ENCODE peak calls at places on chromosomes 3 and 15, in four cellular contexts. H is WERI-Rb-1, O is lower lobe of right lung, K is epithelial cell of esophagus. N is an unnamed sample.

GRCh38 chr3:148723591-148723990 is 25.9 kb downstream of the AGTR1 start:
- DNase-seq in O (no peak), K (peak; percentile 50), H (no peak), N (peak; percentile 94)

GRCh38 chr3:140176526-140176925 is 241.5 kb downstream of the CLSTN2 start:
- DNase-seq in O (no peak), H (no peak), K (no peak), N (no peak)

GRCh38 chr3:14403636-14404395 is 1.4 kb downstream of the SLC6A6 start:
- DNase-seq in O (peak; percentile 69), K (no peak), H (no peak), N (no peak)

GRCh38 chr3:124791639-124792111 is 61.4 kb downstream of the UMPS start:
- DNase-seq in K (peak; percentile 43), O (no peak), H (no peak), N (peak; percentile 97)

GRCh38 chr3:48536787-48537186 is 19.8 kb downstream of the PFKFB4 start:
- DNase-seq in O (no peak), H (no peak), K (no peak), N (no peak)

GRCh38 chr3:52682016-52682415 is 3.7 kb downstream of the PBRM1 start:
- DNase-seq in K (peak; percentile 80), H (peak; percentile 47), O (no peak), N (peak; percentile 74)

GRCh38 chr3:101950510-101950909 is 101.2 kb downstream of the NFKBIZ start:
- DNase-seq in O (no peak), K (peak; percentile 81), H (no peak), N (peak; percentile 65)

GRCh38 chr3:164779816-164780215 is 298.5 kb downstream of the SI start:
- DNase-seq in K (peak; percentile 0), H (no peak), O (no peak), N (no peak)

GRCh38 chr15:38886315-38887163 is 321.9 kb upstream of the RASGRP1 start:
- DNase-seq in K (peak; percentile 86), O (no peak), H (no peak), N (peak; percentile 71)

GRCh38 chr3:81744366-81744765 is 17.1 kb downstream of the GBE1 start:
- DNase-seq in O (no peak), K (peak; percentile 89), H (no peak), N (peak; percentile 88)

GRCh38 chr15:68271854-68272471 is 5.6 kb upstream of the FEM1B start:
- DNase-seq in K (peak; percentile 100), H (peak; percentile 27), O (no peak), N (peak; percentile 76)

GRCh38 chr3:171783626-171784025 is 26.7 kb downstream of the PLD1 start:
- DNase-seq in O (no peak), H (no peak), K (no peak), N (no peak)

GRCh38 chr15:70387993-70388392 is 290.3 kb upstream of the TLE3 start:
- DNase-seq in H (no peak), K (no peak), O (no peak), N (no peak)

GRCh38 chr3:170780955-170781354 is 89.0 kb downstream of the RPL22L1 start:
- DNase-seq in H (no peak), K (peak; percentile 87), O (no peak), N (no peak)

GRCh38 chr3:1017879-1018278 is 74.9 kb upstream of the CNTN6 start:
- DNase-seq in H (no peak), K (no peak), O (no peak), N (no peak)

GRCh38 chr15:39198044-39198625 is 382.7 kb upstream of the THBS1 start:
- DNase-seq in O (no peak), H (no peak), K (peak; percentile 87), N (no peak)

GRCh38 chr3:69292185-69292584 is 93.7 kb downstream of the FRMD4B start:
- DNase-seq in O (no peak), K (peak; percentile 54), H (no peak), N (no peak)

GRCh38 chr3:100789582-100789981 is 80.3 kb downstream of the TFG start:
- DNase-seq in K (peak; percentile 16), H (no peak), O (no peak), N (no peak)

GRCh38 chr15:98906712-98907083 is 100.9 kb downstream of the PGPEP1L start:
- DNase-seq in K (peak; percentile 88), O (peak; percentile 72), H (no peak), N (peak; percentile 53)

GRCh38 chr15:70559223-70559823 is 204.0 kb downstream of the UACA start:
- DNase-seq in O (no peak), K (no peak), H (no peak), N (peak; percentile 21)

GRCh38 chr3:122314467-122314866 is 10.6 kb upstream of the CSTA start:
- DNase-seq in H (no peak), K (peak; percentile 92), O (no peak), N (no peak)

GRCh38 chr3:67901681-67902080 is 247.3 kb upstream of the SUCLG2 start:
- DNase-seq in O (no peak), K (no peak), H (no peak), N (no peak)

GRCh38 chr3:196927571-196928453 is 14.5 kb downstream of the NCBP2 start:
- DNase-seq in H (no peak), K (no peak), O (no peak), N (no peak)

GRCh38 chr3:108953700-108954099 is at the start of gene GUCA1C:
- DNase-seq in K (no peak), O (no peak), H (no peak), N (no peak)

GRCh38 chr15:64521726-64522164 is 61.4 kb downstream of the ZNF609 start:
- DNase-seq in H (peak; percentile 72), O (no peak), K (peak; percentile 95), N (peak; percentile 36)

GRCh38 chr3:135503429-135504083 is 462.0 kb upstream of the PPP2R3A start:
- DNase-seq in O (peak; percentile 55), K (peak; percentile 56), H (peak; percentile 88), N (peak; percentile 70)
- H3K4me3 ChIP-seq in O (no peak overlapping the region), K (no peak overlapping the region), H (no peak overlapping the region), N (no peak overlapping the region)

GRCh38 chr3:152383136-152383606 is 114.4 kb downstream of the MBNL1 start:
- DNase-seq in O (no peak), K (no peak), H (no peak), N (no peak)

GRCh38 chr3:152382312-152383135 is 113.8 kb downstream of the MBNL1 start:
- DNase-seq in O (no peak), K (no peak), H (no peak), N (no peak)

GRCh38 chr3:152379415-152380042 is 110.8 kb downstream of the MBNL1 start:
- DNase-seq in K (peak; percentile 61), H (no peak), O (no peak), N (no peak)

GRCh38 chr3:152380048-152380447 is 111.3 kb downstream of the MBNL1 start:
- DNase-seq in H (no peak), K (no peak), O (no peak), N (no peak)

GRCh38 chr3:152381881-152382295 is 113.2 kb downstream of the MBNL1 start:
- DNase-seq in O (no peak), K (no peak), H (no peak), N (no peak)
- H3K4me3 ChIP-seq in O (peak overlapping the region; percentile 39), K (peak overlapping the region; percentile 0), H (no peak overlapping the region), N (no peak overlapping the region)

DNA sequence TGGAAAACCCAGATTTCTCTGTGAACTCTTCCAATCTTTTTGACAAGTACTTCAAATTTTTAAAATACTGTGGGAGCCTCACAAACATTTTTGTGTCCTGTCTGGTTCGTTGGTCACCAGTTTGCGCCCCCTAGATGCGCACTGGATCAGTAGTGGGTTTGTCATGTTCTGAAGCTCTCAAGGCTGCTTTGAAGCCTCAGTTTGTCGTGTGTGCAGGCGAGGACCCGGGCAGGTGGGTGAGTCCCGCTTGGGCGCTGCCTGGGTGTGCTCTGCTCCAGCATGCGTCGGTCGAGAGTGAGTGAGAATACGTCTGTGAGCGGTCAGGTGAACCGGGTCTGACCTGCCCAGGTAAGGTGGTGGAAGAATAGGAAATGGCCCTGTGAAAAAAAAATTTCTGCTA is 17.3 kb upstream of the AEN start:
- DNase-seq in H (peak; percentile 72), K (no peak), O (no peak), N (no peak)
- H3K4me3 ChIP-seq in H (peak overlapping the region; percentile 85), K (no peak overlapping the region), O (no peak overlapping the region), N (no peak overlapping the region)

DNA sequence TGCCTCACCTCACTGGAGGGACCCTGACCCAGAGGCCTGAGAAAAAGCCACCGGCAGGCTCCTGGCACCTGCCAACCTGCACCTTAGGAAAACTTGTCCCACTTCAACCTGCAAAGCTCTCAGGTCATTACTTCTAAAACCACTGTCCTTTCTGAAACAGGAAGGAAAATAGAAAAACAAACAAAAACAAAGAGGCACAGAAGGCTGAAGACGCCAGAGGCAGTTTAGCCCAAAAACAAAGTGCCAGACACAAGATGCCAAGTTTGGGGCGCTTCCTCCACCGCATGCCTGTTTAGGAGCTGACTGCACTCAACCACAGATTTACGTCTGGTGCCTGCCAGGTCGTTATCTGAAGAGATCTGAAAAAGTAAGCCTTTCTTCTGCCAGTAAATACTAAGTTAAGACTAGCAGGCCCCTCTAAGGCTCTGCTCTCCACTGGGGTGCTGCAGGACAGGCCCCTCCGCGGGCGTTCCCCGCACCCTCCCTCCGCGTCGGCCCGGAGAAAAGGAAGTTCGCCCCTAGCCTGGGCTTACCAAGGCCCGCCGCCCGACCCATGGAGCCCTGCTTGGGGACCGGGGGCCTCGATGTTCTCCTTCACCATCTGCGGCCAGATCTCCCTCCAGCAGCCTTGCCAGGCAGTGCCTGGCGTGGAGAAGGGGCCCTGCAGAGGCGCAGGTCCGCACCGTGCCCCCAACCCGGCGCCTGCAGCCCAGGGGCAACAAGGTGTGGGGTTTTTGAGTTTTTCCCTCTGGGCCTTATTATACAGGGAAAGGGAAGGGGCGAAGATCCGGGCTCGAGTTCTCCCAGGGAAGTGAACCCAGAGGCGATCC is 1.3 kb downstream of the GOLGA8A start:
- DNase-seq in O (no peak), H (peak; percentile 12), K (no peak), N (peak; percentile 6)
- H3K4me3 ChIP-seq in O (peak overlapping the region; percentile 64), H (peak overlapping the region; percentile 89), K (peak overlapping the region; percentile 50), N (peak overlapping the region; percentile 55)

DNA sequence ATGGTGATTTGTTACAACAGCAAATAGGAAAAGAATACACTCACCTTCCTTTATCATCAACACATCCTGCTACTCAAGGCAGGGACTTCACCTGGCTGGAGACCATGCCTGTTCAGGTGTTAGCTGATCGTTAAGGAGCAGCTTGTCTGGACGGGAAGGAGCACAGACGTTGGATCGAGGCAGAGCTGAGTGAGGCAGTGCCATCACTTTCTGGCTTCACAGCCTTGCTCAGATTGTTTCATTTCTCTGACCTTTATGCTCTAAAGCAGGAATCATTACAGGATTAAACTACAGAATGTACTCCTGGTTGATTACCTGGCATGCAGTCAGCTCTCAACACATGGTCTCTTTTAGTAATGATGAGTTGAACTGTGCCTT is 119.0 kb upstream of the NR2E3 start:
- DNase-seq in H (no peak), K (peak; percentile 14), O (no peak), N (no peak)
- H3K4me3 ChIP-seq in H (no peak overlapping the region), K (no peak overlapping the region), O (no peak overlapping the region), N (no peak overlapping the region)

N was measured in brain microvascular endothelial cell.